ENCODE peak calls at places on chromosomes 12 and 14, in four cellular contexts. C is WTC11, I is HepG2, F is K562. X is an unnamed sample.

GRCh38 chr12:51392556-51393237 is 1.5 kb upstream of the GALNT6 start:
- DNase-seq in F (no peak), I (no peak), C (peak), X (no peak)

GRCh38 chr14:88352299-88353097 is 29.4 kb upstream of the KCNK10 start:
- DNase-seq in C (no peak), I (no peak), F (no peak), X (no peak)

GRCh38 chr12:23236056-23236455 is 611.1 kb downstream of the ETNK1 start:
- DNase-seq in C (no peak), I (peak), F (no peak), X (no peak)

GRCh38 chr14:97634786-97635185 is 837.6 kb downstream of the VRK1 start:
- DNase-seq in F (no peak), C (no peak), I (no peak), X (no peak)

GRCh38 chr12:27975222-27976136 is 2.9 kb upstream of the PTHLH start:
- DNase-seq in F (peak), I (no peak), C (peak), X (no peak)

GRCh38 chr12:40105265-40105514 is 691 bp downstream of the SLC2A13 start:
- DNase-seq in I (no peak), F (no peak), C (no peak), X (no peak)

GRCh38 chr12:18462437-18462836 is 201.1 kb downstream of the PIK3C2G start:
- DNase-seq in F (no peak), C (no peak), I (no peak), X (no peak)

GRCh38 chr14:88299865-88300264 is 23.2 kb downstream of the KCNK10 start:
- DNase-seq in C (no peak), I (no peak), F (no peak), X (no peak)

GRCh38 chr12:12376636-12377448 is 20.0 kb downstream of the BORCS5 start:
- DNase-seq in I (peak), F (peak), C (no peak), X (peak)

GRCh38 chr12:67590122-67590795 is 58.3 kb upstream of the DYRK2 start:
- DNase-seq in F (no peak), I (no peak), C (no peak), X (no peak)

GRCh38 chr12:42732908-42733411 is 143.4 kb upstream of the PRICKLE1 start:
- DNase-seq in F (no peak), C (no peak), I (no peak), X (no peak)

GRCh38 chr14:35068238-35069012 is 22.4 kb downstream of the FAM177A1 start:
- DNase-seq in I (no peak), F (no peak), C (no peak), X (no peak)

GRCh38 chr14:30462358-30462757 is 96.6 kb upstream of the G2E3 start:
- DNase-seq in F (no peak), C (no peak), I (no peak), X (no peak)

GRCh38 chr14:30468354-30468753 is 90.6 kb upstream of the G2E3 start:
- DNase-seq in I (no peak), C (no peak), F (no peak), X (no peak)

GRCh38 chr14:30464481-30464880 is 94.5 kb upstream of the G2E3 start:
- DNase-seq in F (no peak), C (no peak), I (no peak), X (no peak)
- TF ChIP-seq ESRRA in F (no peak), C (no peak), I (no peak), X (no peak)

GRCh38 chr14:99055816-99056215 is 216.2 kb downstream of the BCL11B start:
- DNase-seq in I (no peak), C (no peak), F (no peak), X (no peak)

GRCh38 chr14:99052467-99052866 is 219.5 kb downstream of the BCL11B start:
- DNase-seq in F (no peak), I (no peak), C (no peak), X (no peak)

GRCh38 chr14:99057684-99058083 is 214.3 kb downstream of the BCL11B start:
- DNase-seq in I (no peak), C (no peak), F (no peak), X (no peak)

GRCh38 chr14:99058542-99058941 is 213.5 kb downstream of the BCL11B start:
- DNase-seq in C (no peak), I (no peak), F (no peak), X (no peak)

DNA sequence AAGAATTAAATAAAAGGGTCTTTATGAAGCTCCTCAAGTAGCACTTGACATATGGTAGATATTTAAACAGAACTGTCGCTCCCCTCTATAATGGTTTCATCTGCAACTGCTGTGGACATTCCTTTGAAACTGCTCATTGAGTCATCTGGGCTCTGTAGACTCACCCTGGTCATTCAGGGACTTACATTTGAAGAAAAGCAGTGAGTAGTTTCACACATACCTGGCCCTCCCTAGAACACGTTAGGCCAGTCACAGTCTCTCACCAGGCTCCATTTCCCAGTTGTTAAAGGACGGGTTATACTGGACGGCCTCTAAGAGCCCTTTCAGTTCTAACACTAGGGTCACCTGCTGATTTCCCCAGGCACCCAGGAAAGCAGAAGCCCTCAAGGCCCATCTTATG is 217.0 kb downstream of the BCL11B start:
- DNase-seq in I (no peak), F (no peak), C (no peak), X (no peak)
- TF ChIP-seq HMGXB4 in I (no peak), F (no peak), C (no peak), X (no peak)

DNA sequence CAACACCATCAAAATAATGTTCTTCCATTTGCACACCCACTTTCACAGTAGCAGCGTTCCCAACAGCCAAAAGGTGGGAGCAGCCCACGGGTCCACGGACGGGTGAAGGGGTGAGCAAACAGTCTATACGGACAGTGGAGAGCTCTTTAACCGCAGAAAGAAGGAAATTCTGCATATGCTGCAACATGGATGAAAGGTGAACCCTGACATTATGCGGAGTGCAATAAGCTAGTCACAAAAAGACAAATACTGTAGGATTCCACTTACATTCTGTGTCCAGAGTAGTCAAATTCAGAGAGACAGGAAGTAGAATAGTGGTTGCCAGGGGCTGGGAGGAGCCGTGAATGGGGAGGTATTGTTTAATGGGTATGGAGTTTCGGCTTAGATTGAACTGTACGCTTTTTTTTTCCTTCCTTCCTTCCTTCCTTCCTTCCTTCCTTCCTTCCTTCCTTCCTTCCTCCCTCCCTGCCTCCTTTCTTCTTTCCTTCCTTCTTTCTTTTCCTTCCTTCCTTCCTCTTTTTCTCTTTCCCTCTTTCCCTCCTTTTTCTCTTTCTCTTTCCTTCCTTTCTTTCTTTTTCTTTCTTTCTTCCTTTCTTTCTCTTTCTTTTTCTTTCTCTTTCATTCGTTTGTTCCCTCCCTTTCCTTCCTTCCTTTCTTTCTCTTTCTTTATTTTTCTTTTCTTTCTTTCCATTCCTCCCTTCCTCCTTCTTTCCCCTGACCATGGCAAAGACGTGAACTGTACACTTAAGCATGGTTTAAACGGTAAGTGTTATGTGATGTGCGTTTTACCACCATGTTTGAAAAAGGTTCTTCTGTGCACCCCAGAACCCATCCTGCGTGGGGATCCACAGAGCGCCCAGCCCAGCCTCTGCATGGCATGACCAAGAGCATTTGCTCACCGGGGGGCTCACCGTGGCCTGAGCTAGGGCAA is 15.9 kb upstream of the ANKRD9 start:
- DNase-seq in F (peak), I (peak), C (no peak), X (peak)
- TF ChIP-seq ESRRA in F (no peak), I (no peak), C (no peak), X (no peak)

GRCh38 chr12:92400006-92400405 is 254.4 kb upstream of the BTG1 start:
- DNase-seq in C (no peak), I (no peak), F (no peak), X (no peak)
- TF ChIP-seq HMGXB4 in C (no peak), I (no peak), F (no peak), X (no peak)

DNA sequence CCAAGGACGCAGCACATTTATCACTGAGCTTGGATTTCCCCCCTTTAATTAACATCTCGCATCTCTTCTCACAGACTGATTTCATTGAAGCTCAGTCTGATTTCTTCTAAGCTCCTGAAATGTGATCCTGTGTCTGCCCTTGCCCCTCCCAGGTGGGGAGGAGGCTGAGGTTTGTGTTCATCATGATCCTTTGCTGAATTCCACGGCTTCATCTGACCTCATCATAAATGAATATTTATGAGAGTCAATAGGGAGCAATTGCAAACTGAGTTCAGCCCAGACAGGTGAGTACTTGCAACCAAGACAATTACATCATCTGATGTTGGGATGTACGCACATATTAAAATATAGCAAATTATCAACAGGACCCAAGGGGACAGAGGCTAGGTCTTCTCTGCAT is 72.4 kb downstream of the MAP1LC3B2 start:
- DNase-seq in I (no peak), F (no peak), C (no peak), X (no peak)
- TF ChIP-seq ESRRA in I (no peak), F (no peak), C (no peak), X (no peak)

GRCh38 chr14:104510216-104510615 is 69.3 kb upstream of the C14orf180 start:
- DNase-seq in C (no peak), I (no peak), F (no peak), X (no peak)
- TF ChIP-seq HMGXB4 in C (no peak), I (no peak), F (no peak), X (no peak)

GRCh38 chr12:94147991-94148840 is at the start of gene PLXNC1:
- DNase-seq in I (no peak), C (peak), F (no peak), X (peak)
- TF ChIP-seq ESRRA in I (no peak), C (no peak), F (no peak), X (no peak)

GRCh38 chr12:49442915-49443314 is 75.7 kb downstream of the SPATS2 start:
- DNase-seq in F (no peak), C (no peak), I (no peak), X (no peak)

GRCh38 chr12:49440031-49440430 is 72.8 kb downstream of the SPATS2 start:
- DNase-seq in C (no peak), I (peak), F (no peak), X (no peak)

GRCh38 chr12:49439042-49439441 is 71.8 kb downstream of the SPATS2 start:
- DNase-seq in C (no peak), I (no peak), F (no peak), X (no peak)
- TF ChIP-seq HMGXB4 in C (no peak), I (no peak), F (no peak), X (no peak)

GRCh38 chr14:75981426-75981825 is 369 bp downstream of the TGFB3 start:
- DNase-seq in C (no peak), F (peak), I (peak), X (no peak)
- TF ChIP-seq ESRRA in C (no peak), F (no peak), I (no peak), X (no peak)

X was measured in A549.